ENCODE peak calls at places on chromosome 2, in four cellular contexts. I is GM13977, N is GM13976, A is sigmoid colon. F is an unnamed sample.
A peak's percentile ranks its signal among the peaks of the same experiment; 100 is the strongest.

GRCh38 chr2:121075641-121076500 is 209.1 kb downstream of the TFCP2L1 start:
- DNase-seq in N (no peak), I (no peak), A (peak; percentile 74), F (no peak)

GRCh38 chr2:26479971-26480750 is 2.2 kb upstream of the OTOF start:
- DNase-seq in I (no peak), A (no peak), N (no peak), F (no peak)

GRCh38 chr2:217650716-217651360 is 352.0 kb downstream of the TNS1 start:
- DNase-seq in A (no peak), I (peak; percentile 72), N (peak; percentile 65), F (peak; percentile 42)

GRCh38 chr2:212124597-212124996 is 414.0 kb downstream of the ERBB4 start:
- DNase-seq in A (no peak), I (no peak), N (no peak), F (no peak)

GRCh38 chr2:66030553-66030952 is 404.4 kb upstream of the MEIS1 start:
- DNase-seq in A (no peak), N (no peak), I (no peak), F (no peak)

GRCh38 chr2:100752628-100753333 is 67.2 kb upstream of the NPAS2 start:
- DNase-seq in A (no peak), N (no peak), I (no peak), F (no peak)

GRCh38 chr2:43393918-43394317 is 167.5 kb upstream of the ZFP36L2 start:
- DNase-seq in A (no peak), I (no peak), N (no peak), F (no peak)

GRCh38 chr2:239716536-239717318 is 308.4 kb downstream of the NDUFA10 start:
- DNase-seq in N (no peak), I (no peak), A (peak; percentile 69), F (no peak)

GRCh38 chr2:223459328-223459939 is 142.7 kb downstream of the SCG2 start:
- DNase-seq in A (no peak), I (no peak), N (no peak), F (no peak)

GRCh38 chr2:55809875-55810620 is 113.5 kb downstream of the EFEMP1 start:
- DNase-seq in A (peak; percentile 76), N (no peak), I (no peak), F (no peak)

GRCh38 chr2:126686286-126686685 is 30.3 kb downstream of the GYPC start:
- DNase-seq in A (no peak), I (no peak), N (no peak), F (no peak)

GRCh38 chr2:47950340-47951280 is 44.3 kb upstream of the FBXO11 start:
- DNase-seq in A (no peak), N (no peak), I (no peak), F (no peak)

GRCh38 chr2:37881397-37881796 is 43.7 kb upstream of the RMDN2 start:
- DNase-seq in I (no peak), N (no peak), A (no peak), F (no peak)

GRCh38 chr2:129732630-129733026 is 246.8 kb upstream of the RAB6C start:
- DNase-seq in I (no peak), N (no peak), A (no peak), F (no peak)

GRCh38 chr2:8611246-8611645 is 70.6 kb upstream of the ID2 start:
- DNase-seq in A (no peak), I (no peak), N (no peak), F (no peak)

GRCh38 chr2:222413295-222413911 is 10.9 kb upstream of the SGPP2 start:
- DNase-seq in N (no peak), A (no peak), I (no peak), F (no peak)

GRCh38 chr2:42071762-42072161 is 23.9 kb downstream of the PKDCC start:
- DNase-seq in N (no peak), I (no peak), A (no peak), F (no peak)

GRCh38 chr2:46056541-46056940 is 240.7 kb upstream of the EPAS1 start:
- DNase-seq in I (no peak), A (no peak), N (no peak), F (no peak)

GRCh38 chr2:9800975-9801723 is 42.1 kb upstream of the TAF1B start:
- DNase-seq in A (no peak), N (no peak), I (no peak), F (peak; percentile 69)

GRCh38 chr2:212135739-212136138 is 402.9 kb downstream of the ERBB4 start:
- DNase-seq in I (no peak), A (no peak), N (no peak), F (no peak)

GRCh38 chr2:48120759-48121242 is 214.5 kb upstream of the FBXO11 start:
- DNase-seq in N (no peak), A (no peak), I (no peak), F (no peak)

GRCh38 chr2:42567806-42568429 is 514 bp upstream of the MTA3 start:
- DNase-seq in N (peak; percentile 68), A (peak; percentile 73), I (peak; percentile 76), F (peak; percentile 33)

GRCh38 chr2:65067806-65068553 is 11.8 kb downstream of the CEP68 start:
- DNase-seq in I (no peak), N (no peak), A (no peak), F (no peak)

GRCh38 chr2:10414000-10414451 is 34.1 kb downstream of the ODC1 start:
- DNase-seq in N (peak; percentile 58), A (no peak), I (peak; percentile 47), F (peak; percentile 27)

GRCh38 chr2:650343-651310 is 26.6 kb downstream of the TMEM18 start:
- DNase-seq in A (peak; percentile 44), I (no peak), N (no peak), F (no peak)

GRCh38 chr2:60553992-60554648 is 666 bp upstream of the BCL11A start:
- DNase-seq in N (no peak), I (peak; percentile 36), A (no peak), F (peak; percentile 23)

GRCh38 chr2:202307690-202308089 is 42.1 kb downstream of the NOP58 start:
- DNase-seq in A (no peak), N (no peak), I (no peak), F (no peak)

GRCh38 chr2:236366406-236366805 is 102.2 kb upstream of the ASB18 start:
- DNase-seq in A (no peak), N (no peak), I (peak; percentile 45), F (peak; percentile 73)

GRCh38 chr2:220460257-220460985 is 833.0 kb downstream of the SLC4A3 start:
- DNase-seq in I (no peak), N (no peak), A (no peak), F (no peak)
- TF ChIP-seq CTCF in I (no peak), N (no peak), A (no peak), F (no peak)

GRCh38 chr2:73989972-73990371 is 5.3 kb downstream of the TET3 start:
- DNase-seq in I (no peak), N (no peak), A (no peak), F (no peak)
- TF ChIP-seq CTCF in I (no peak), N (no peak), A (no peak), F (no peak)

GRCh38 chr2:112216158-112216557 is 38.7 kb downstream of the ZC3H8 start:
- DNase-seq in N (no peak), I (no peak), A (no peak), F (no peak)
- TF ChIP-seq CTCF in N (no peak), I (no peak), A (no peak), F (no peak)

DNA sequence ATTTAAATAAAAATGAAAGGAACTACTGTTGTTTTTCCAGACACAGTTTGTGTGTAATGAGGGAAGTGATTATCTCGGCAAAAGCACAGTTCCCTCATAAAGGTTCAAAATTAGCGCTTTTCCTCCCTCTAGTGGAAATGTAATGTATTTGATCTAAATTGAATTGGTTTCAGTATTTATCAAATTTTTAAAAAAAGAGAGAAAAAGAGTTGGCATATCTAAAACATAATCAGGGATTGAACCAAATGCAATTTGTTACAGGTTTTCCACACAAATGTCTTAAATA is 37.5 kb downstream of the CMPK2 start:
- DNase-seq in I (no peak), N (no peak), A (no peak), F (no peak)
- TF ChIP-seq CTCF in I (peak; percentile 10), N (no peak), A (no peak), F (peak; percentile 50)

GRCh38 chr2:98350411-98350810 is 4.2 kb downstream of the CNGA3 start:
- DNase-seq in A (no peak), I (no peak), N (no peak), F (no peak)
- TF ChIP-seq CTCF in A (no peak), I (no peak), N (no peak), F (no peak)

GRCh38 chr2:197073701-197074433 is 147.4 kb upstream of the PGAP1 start:
- DNase-seq in N (no peak), A (peak; percentile 71), I (no peak), F (no peak)

GRCh38 chr2:197072533-197072932 is 146.0 kb upstream of the PGAP1 start:
- DNase-seq in A (no peak), I (no peak), N (no peak), F (no peak)

GRCh38 chr2:197071790-197072436 is 145.4 kb upstream of the PGAP1 start:
- DNase-seq in I (no peak), A (no peak), N (no peak), F (no peak)

GRCh38 chr2:197073270-197073669 is 146.8 kb upstream of the PGAP1 start:
- DNase-seq in A (no peak), I (no peak), N (no peak), F (no peak)

GRCh38 chr2:197071213-197071612 is 144.7 kb upstream of the PGAP1 start:
- DNase-seq in A (no peak), I (no peak), N (no peak), F (no peak)
- TF ChIP-seq CTCF in A (no peak), I (no peak), N (no peak), F (no peak)

GRCh38 chr2:164478205-164478604 is 143.1 kb downstream of the GRB14 start:
- DNase-seq in N (no peak), A (no peak), I (no peak), F (no peak)

GRCh38 chr2:164474873-164475272 is 146.4 kb downstream of the GRB14 start:
- DNase-seq in A (no peak), N (no peak), I (no peak), F (no peak)

DNA sequence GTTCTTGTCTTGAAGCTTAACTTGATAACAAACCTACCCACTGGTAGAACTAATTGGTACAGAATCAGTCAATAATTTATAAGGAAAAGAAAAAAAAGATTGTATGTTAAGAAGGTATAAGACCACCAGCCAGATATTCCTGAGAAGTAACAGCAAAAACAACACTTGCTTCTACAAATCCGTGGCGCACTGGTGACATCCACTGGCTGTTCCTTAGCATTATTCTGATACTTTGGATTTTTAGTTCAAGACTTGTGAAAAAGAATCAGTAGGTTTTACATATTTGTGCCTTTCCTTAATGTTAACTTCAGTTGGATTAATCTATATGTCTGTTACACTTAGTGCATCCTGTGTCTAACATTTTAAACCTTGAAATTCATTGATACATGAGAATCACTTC is 141.8 kb downstream of the GRB14 start:
- DNase-seq in A (no peak), I (no peak), N (no peak), F (peak; percentile 2)
- TF ChIP-seq CTCF in A (peak; percentile 12), I (no peak), N (no peak), F (no peak)

GRCh38 chr2:14642499-14642898 is 10.0 kb downstream of the LRATD1 start:
- DNase-seq in A (no peak), I (no peak), N (no peak), F (no peak)
- TF ChIP-seq CTCF in A (no peak), I (no peak), N (peak; percentile 7), F (no peak)